ENCODE peak calls at places on chromosomes 5 and 9, in four cellular contexts. G is HepG2, A is K562, V is GM12878. I is an unnamed sample.

GRCh38 chr9:110531776-110532175 is 47.8 kb downstream of the SVEP1 start:
- DNase-seq in G (no peak), A (no peak), V (no peak), I (no peak)

GRCh38 chr9:35406183-35406959 is 83.5 kb upstream of the RUSC2 start:
- DNase-seq in G (no peak), A (peak; percentile 28), V (no peak), I (no peak)

GRCh38 chr5:33594006-33594405 is 153.2 kb downstream of the TARS1 start:
- DNase-seq in G (no peak), A (no peak), V (no peak), I (peak; percentile 3)

GRCh38 chr9:77507212-77507961 is 140.7 kb downstream of the GNA14 start:
- DNase-seq in G (no peak), A (no peak), V (no peak), I (no peak)

GRCh38 chr9:114098021-114098659 is 952 bp downstream of the KIF12 start:
- DNase-seq in G (no peak), A (peak; percentile 21), V (no peak), I (no peak)

GRCh38 chr9:121399883-121400607 is 30.0 kb upstream of the STOM start:
- DNase-seq in G (peak; percentile 69), A (peak; percentile 77), V (peak; percentile 26), I (peak; percentile 80)

GRCh38 chr9:126319651-126320050 is 7.0 kb upstream of the MVB12B start:
- DNase-seq in G (peak; percentile 57), A (no peak), V (no peak), I (peak; percentile 45)

GRCh38 chr5:9784231-9784630 is 154.1 kb upstream of the TAS2R1 start:
- DNase-seq in G (no peak), A (no peak), V (no peak), I (no peak)

GRCh38 chr5:27316283-27316675 is 277.9 kb upstream of the CDH9 start:
- DNase-seq in G (no peak), A (no peak), V (no peak), I (no peak)

GRCh38 chr9:134385873-134386370 is 59.7 kb downstream of the RXRA start:
- DNase-seq in G (no peak), A (no peak), V (no peak), I (no peak)

GRCh38 chr5:112396430-112396829 is 22.6 kb downstream of the EPB41L4A start:
- DNase-seq in G (no peak), A (no peak), V (no peak), I (no peak)

GRCh38 chr9:34993502-34994428 is 4.2 kb downstream of the DNAJB5 start:
- DNase-seq in G (no peak), A (no peak), V (no peak), I (peak; percentile 60)

GRCh38 chr9:134787601-134788531 is 92.7 kb upstream of the FCN2 start:
- DNase-seq in G (no peak), A (no peak), V (no peak), I (no peak)

GRCh38 chr9:129624168-129624759 is 1.7 kb upstream of the NTMT1 start:
- DNase-seq in G (peak; percentile 46), A (peak; percentile 78), V (no peak), I (peak; percentile 73)

GRCh38 chr5:107170620-107171019 is 500.1 kb downstream of the EFNA5 start:
- DNase-seq in G (no peak), A (no peak), V (no peak), I (no peak)

GRCh38 chr9:81682797-81683196 is 6.5 kb downstream of the TLE1 start:
- DNase-seq in G (no peak), A (no peak), V (no peak), I (peak; percentile 13)

GRCh38 chr5:616342-617039 is 4.4 kb downstream of the CEP72 start:
- DNase-seq in G (no peak), A (no peak), V (no peak), I (peak; percentile 39)

GRCh38 chr9:71909887-71910601 is 949 bp downstream of the ABHD17B start:
- DNase-seq in G (peak; percentile 31), A (peak; percentile 52), V (no peak), I (peak; percentile 47)

GRCh38 chr5:14463629-14464028 is 118.0 kb upstream of the OTULINL start:
- DNase-seq in G (no peak), A (peak; percentile 24), V (no peak), I (peak; percentile 73)

GRCh38 chr5:132750471-132751230 is 3.4 kb downstream of the CCNI2 start:
- DNase-seq in G (no peak), A (no peak), V (peak; percentile 55), I (no peak)

GRCh38 chr9:122307925-122308324 is 43.2 kb downstream of the MRRF start:
- DNase-seq in G (no peak), A (no peak), V (no peak), I (no peak)

GRCh38 chr5:8316608-8317007 is 447.7 kb downstream of the MTRR start:
- DNase-seq in G (no peak), A (no peak), V (no peak), I (no peak)

GRCh38 chr5:32810812-32811211 is 99.7 kb downstream of the NPR3 start:
- DNase-seq in G (no peak), A (no peak), V (no peak), I (no peak)

GRCh38 chr5:171628344-171628743 is 157.3 kb upstream of the SMIM23 start:
- DNase-seq in G (no peak), A (no peak), V (no peak), I (no peak)

GRCh38 chr5:27818888-27819287 is 780.5 kb upstream of the CDH9 start:
- DNase-seq in G (no peak), A (no peak), V (no peak), I (no peak)

GRCh38 chr9:71761938-71762353 is 6.4 kb downstream of the CEMIP2 start:
- DNase-seq in G (no peak), A (peak; percentile 47), V (no peak), I (no peak)

GRCh38 chr5:138874771-138875628 is at the start of gene LRRTM2:
- DNase-seq in G (no peak), A (peak; percentile 5), V (no peak), I (no peak)

GRCh38 chr5:178114325-178115135 is 1.2 kb downstream of the N4BP3 start:
- DNase-seq in G (no peak), A (no peak), V (no peak), I (peak; percentile 40)

GRCh38 chr5:33827335-33827734 is 64.5 kb downstream of the ADAMTS12 start:
- DNase-seq in G (no peak), A (no peak), V (no peak), I (no peak)

GRCh38 chr5:53934126-53934856 is 373.9 kb downstream of the NDUFS4 start:
- DNase-seq in G (no peak), A (no peak), V (no peak), I (no peak)

GRCh38 chr9:14323969-14324366 is 10.0 kb upstream of the NFIB start:
- DNase-seq in G (no peak), A (no peak), V (no peak), I (no peak)

GRCh38 chr9:79809477-79809876 is 237.7 kb downstream of the TLE4 start:
- DNase-seq in G (peak; percentile 67), A (no peak), V (no peak), I (no peak)

GRCh38 chr9:115333671-115334070 is 215.7 kb upstream of the TNC start:
- DNase-seq in G (no peak), A (no peak), V (no peak), I (no peak)

GRCh38 chr9:137311171-137311970 is 9.3 kb upstream of the NRARP start:
- DNase-seq in G (no peak), A (peak; percentile 55), V (no peak), I (no peak)
- TF ChIP-seq MYC in G (no peak), A (no peak), V (no peak), I (no peak)

DNA sequence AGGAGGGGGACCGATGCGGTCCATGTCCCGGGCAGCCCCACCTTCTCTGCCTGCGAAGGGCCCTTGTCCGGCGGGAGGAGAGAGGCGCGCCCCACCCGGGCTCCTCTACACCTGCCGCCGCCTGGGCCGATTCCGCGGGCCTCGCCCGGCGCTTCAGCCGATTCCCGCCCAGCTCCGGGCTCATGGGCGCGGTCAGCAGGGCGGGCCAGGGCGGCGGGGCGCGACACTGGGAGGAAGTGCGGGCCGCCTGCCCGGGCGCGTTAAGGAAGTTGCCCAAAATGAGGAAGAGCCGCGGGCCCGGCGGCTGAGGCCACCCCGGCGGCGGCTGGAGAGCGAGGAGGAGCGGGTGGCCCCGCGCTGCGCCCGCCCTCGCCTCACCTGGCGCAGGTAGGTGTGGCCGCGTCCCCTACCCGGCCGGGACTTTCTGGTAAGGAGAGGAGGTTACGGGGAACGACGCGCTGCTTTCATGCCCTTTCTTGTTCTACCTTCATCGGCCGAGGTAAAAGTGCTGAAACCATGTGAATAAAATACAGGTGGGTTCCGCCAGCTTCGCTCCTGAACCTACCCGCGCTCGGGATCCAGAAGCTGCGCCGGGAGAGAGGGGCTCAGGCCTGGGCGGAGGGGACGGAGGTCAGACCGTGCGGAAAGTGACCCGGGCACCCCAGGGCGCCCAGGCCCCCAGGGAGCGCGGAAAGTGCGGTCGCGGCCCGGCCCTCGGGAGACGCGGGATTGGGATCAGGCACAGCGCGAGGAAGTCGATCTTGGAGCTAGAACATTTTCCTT is at the start of gene SYK:
- DNase-seq in G (no peak), A (peak; percentile 68), V (no peak), I (peak; percentile 91)
- H3K4me3 ChIP-seq in G (no peak within 1 kb of the TSS), A (peak within 1 kb of the TSS; percentile 51), V (peak within 1 kb of the TSS; percentile 81), I (peak within 1 kb of the TSS; percentile 83)

GRCh38 chr9:98235126-98235525 is 20.3 kb downstream of the TBC1D2 start:
- DNase-seq in G (no peak), A (no peak), V (no peak), I (no peak)
- TF ChIP-seq MYC in G (no peak), A (no peak), V (no peak), I (no peak)

DNA sequence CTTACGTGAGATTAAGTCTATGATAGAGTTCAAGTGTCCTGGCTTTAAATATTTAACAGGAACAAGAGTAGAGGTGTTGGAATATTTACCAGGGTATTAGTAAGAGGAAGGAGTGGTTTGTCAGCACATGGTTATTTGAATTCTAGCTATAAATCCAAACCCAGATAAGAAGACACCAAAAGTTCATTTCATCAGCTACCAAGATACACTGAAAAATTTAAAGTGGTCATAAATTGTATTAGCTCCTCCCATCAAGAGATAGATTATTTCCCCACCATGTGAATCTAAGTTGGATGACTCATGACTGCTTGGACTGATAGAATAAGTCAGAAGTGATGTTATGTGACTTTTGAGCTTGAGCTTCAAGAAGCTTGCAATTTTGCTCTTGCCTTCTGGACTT is 72.1 kb upstream of the GRAMD2B start:
- DNase-seq in G (no peak), A (peak; percentile 31), V (no peak), I (no peak)
- H3K4me3 ChIP-seq in G (no peak overlapping the region), A (no peak overlapping the region), V (no peak overlapping the region), I (no peak overlapping the region)

DNA sequence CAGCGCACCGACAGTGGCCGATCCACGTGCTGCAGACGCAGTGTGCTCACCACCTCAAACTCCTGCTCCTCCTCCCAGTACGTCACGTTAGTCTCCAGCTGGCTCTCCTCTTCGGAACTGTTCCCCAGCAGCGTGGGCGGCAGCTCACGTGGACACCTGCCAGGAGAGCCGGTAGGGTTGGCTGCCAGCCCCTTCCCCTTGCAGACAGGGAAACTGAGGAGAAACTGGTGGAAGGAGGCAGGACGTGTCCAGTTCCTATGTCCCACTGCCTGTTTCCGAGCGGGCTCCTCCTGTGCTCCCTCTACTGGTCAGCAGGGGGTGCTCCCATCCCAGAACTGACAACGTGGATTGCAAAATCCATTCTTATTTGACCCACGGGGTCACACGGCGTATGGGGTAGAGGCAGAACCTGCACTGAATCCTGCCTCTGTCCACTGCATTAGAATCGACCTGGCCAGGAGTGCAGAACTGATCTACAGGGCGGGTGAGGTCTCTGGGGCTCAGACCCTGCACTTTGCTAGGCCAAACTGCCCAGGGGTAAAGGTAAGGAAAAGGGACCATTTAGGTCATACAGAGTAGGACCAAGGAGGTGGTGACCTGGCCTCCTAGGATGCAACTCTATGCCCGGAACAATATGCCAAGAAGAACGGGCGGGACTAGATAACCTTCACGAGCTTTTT is 25.7 kb downstream of the PDGFRB start:
- DNase-seq in G (peak; percentile 67), A (peak; percentile 82), V (no peak), I (peak; percentile 82)
- TF ChIP-seq MYC in G (peak; percentile 65), A (peak; percentile 48), V (no peak), I (peak; percentile 43)

GRCh38 chr5:160423025-160423554 is 1.4 kb downstream of the PTTG1 start:
- DNase-seq in G (no peak), A (no peak), V (no peak), I (no peak)
- H3K4me3 ChIP-seq in G (peak overlapping the region; percentile 86), A (peak overlapping the region; percentile 60), V (peak overlapping the region; percentile 74), I (peak overlapping the region; percentile 93)

I was measured in NB4.